ENCODE peak calls at places on chromosomes 2 and 18, in eight cellular contexts. L, Y, D, J, V, C, P and X are unnamed samples.
A peak's percentile ranks its signal among the peaks of the same experiment; 100 is the strongest.

GRCh38 chr2:217890445-217890844 is 112.3 kb downstream of the TNS1 start:
- DNase-seq in J (no peak), D (no peak), Y (no peak), P (peak; percentile 79), V (no peak), C (no peak), L (peak; percentile 32), X (no peak)

GRCh38 chr2:241195506-241196130 is 7.1 kb downstream of the ANO7 start:
- DNase-seq in Y (no peak), C (no peak), D (no peak), J (no peak), V (no peak), P (no peak), L (no peak), X (no peak)

GRCh38 chr18:23825978-23826405 is 136.7 kb downstream of the LAMA3 start:
- DNase-seq in C (no peak), Y (no peak), V (peak; percentile 20), L (peak; percentile 27), D (no peak), J (peak; percentile 44), P (peak; percentile 32), X (peak; percentile 78)

GRCh38 chr2:84844141-84844540 is 36.7 kb downstream of the TRABD2A start:
- DNase-seq in D (no peak), C (no peak), Y (no peak), L (no peak), V (no peak), J (no peak), P (no peak), X (no peak)

GRCh38 chr18:71249791-71250190 is 960.9 kb downstream of the SOCS6 start:
- DNase-seq in P (no peak), V (no peak), L (no peak), C (no peak), D (no peak), J (no peak), Y (no peak), X (no peak)

GRCh38 chr2:240134956-240135520 is 1.1 kb downstream of the COPS9 start:
- DNase-seq in D (no peak), Y (no peak), V (no peak), P (no peak), C (no peak), J (no peak), L (no peak), X (no peak)

GRCh38 chr2:98555681-98556080 is 52.6 kb downstream of the COA5 start:
- DNase-seq in J (no peak), V (no peak), C (no peak), Y (no peak), P (no peak), D (no peak), L (no peak), X (peak; percentile 27)

GRCh38 chr2:70014959-70015358 is 53.5 kb upstream of the ASPRV1 start:
- DNase-seq in D (no peak), Y (no peak), J (no peak), V (no peak), P (no peak), L (no peak), C (no peak), X (no peak)

GRCh38 chr2:222969491-222969890 is 82.5 kb upstream of the KCNE4 start:
- DNase-seq in L (no peak), D (no peak), P (no peak), J (no peak), Y (no peak), V (no peak), C (no peak), X (no peak)

GRCh38 chr2:6308986-6309385 is 556.7 kb downstream of the CMPK2 start:
- DNase-seq in J (no peak), Y (no peak), P (no peak), L (no peak), C (no peak), V (no peak), D (no peak), X (no peak)

GRCh38 chr2:102358496-102358895 is 2.9 kb downstream of the IL18R1 start:
- DNase-seq in Y (no peak), V (no peak), P (no peak), D (no peak), C (no peak), L (no peak), J (no peak), X (no peak)

GRCh38 chr2:183037281-183037659 is 987 bp downstream of the NCKAP1 start:
- DNase-seq in J (no peak), P (no peak), C (no peak), Y (no peak), L (no peak), V (no peak), D (no peak), X (no peak)

GRCh38 chr2:164898475-164898874 is 56.9 kb downstream of the SLC38A11 start:
- DNase-seq in Y (no peak), C (no peak), D (no peak), J (no peak), V (no peak), L (no peak), P (peak; percentile 94), X (no peak)

GRCh38 chr2:188512456-188512855 is 220.8 kb downstream of the GULP1 start:
- DNase-seq in P (peak; percentile 23), Y (no peak), J (no peak), D (no peak), C (no peak), V (no peak), L (no peak), X (no peak)

GRCh38 chr2:39875182-39875913 is 96.3 kb upstream of the THUMPD2 start:
- DNase-seq in J (no peak), C (no peak), V (peak; percentile 9), L (no peak), D (no peak), Y (no peak), P (peak; percentile 66), X (no peak)

GRCh38 chr2:58734365-58734764 is 493.2 kb upstream of the FANCL start:
- DNase-seq in P (peak; percentile 42), V (no peak), L (no peak), Y (no peak), D (no peak), C (no peak), J (no peak), X (no peak)

GRCh38 chr2:223101340-223102039 is 49.5 kb downstream of the KCNE4 start:
- DNase-seq in L (peak; percentile 36), Y (no peak), C (no peak), D (peak; percentile 66), J (no peak), V (no peak), P (no peak), X (no peak)

GRCh38 chr2:183227191-183227590 is 102.9 kb downstream of the NUP35 start:
- DNase-seq in C (no peak), P (no peak), Y (no peak), V (no peak), L (no peak), J (no peak), D (no peak), X (no peak)

GRCh38 chr2:72147303-72147970 is at the start of gene CYP26B1:
- DNase-seq in C (peak; percentile 33), D (peak; percentile 59), J (no peak), Y (no peak), P (no peak), L (peak; percentile 72), V (no peak), X (peak; percentile 30)